ENCODE peak calls at places on chromosome 12, in six cellular contexts. One of them, this sample, is unnamed.

GRCh38 chr12:121212875-121213274 is 2.9 kb downstream of the P2RX4 start:
- DNase-seq in neuronal stem cell: no peak
- DNase-seq in H9: no peak
- DNase-seq in H1: no peak
- DNase-seq in IMR-90: no peak
- DNase-seq in mesendoderm: no peak
- DNase-seq in this sample: no peak

GRCh38 chr12:95169368-95169767 is 47.9 kb downstream of the FGD6 start:
- DNase-seq in mesendoderm: peak; percentile 54
- DNase-seq in neuronal stem cell: no peak
- DNase-seq in IMR-90: peak; percentile 92
- DNase-seq in H9: no peak
- DNase-seq in H1: no peak
- DNase-seq in this sample: peak; percentile 36

GRCh38 chr12:115023898-115024297 is 339.9 kb upstream of the TBX3 start:
- DNase-seq in H9: no peak
- DNase-seq in mesendoderm: no peak
- DNase-seq in neuronal stem cell: no peak
- DNase-seq in H1: no peak
- DNase-seq in IMR-90: no peak
- DNase-seq in this sample: no peak

GRCh38 chr12:108375986-108376663 is 37.0 kb upstream of the CMKLR1 start:
- DNase-seq in mesendoderm: peak; percentile 78
- DNase-seq in H1: no peak
- DNase-seq in H9: no peak
- DNase-seq in neuronal stem cell: no peak
- DNase-seq in IMR-90: no peak
- DNase-seq in this sample: no peak

GRCh38 chr12:115611477-115611876 is 666.0 kb downstream of the MED13L start:
- DNase-seq in mesendoderm: no peak
- DNase-seq in neuronal stem cell: no peak
- DNase-seq in IMR-90: no peak
- DNase-seq in H9: no peak
- DNase-seq in H1: no peak
- DNase-seq in this sample: no peak

GRCh38 chr12:67447180-67447579 is 178.0 kb downstream of the CAND1 start:
- DNase-seq in IMR-90: no peak
- DNase-seq in neuronal stem cell: no peak
- DNase-seq in H1: no peak
- DNase-seq in mesendoderm: no peak
- DNase-seq in H9: no peak
- DNase-seq in this sample: no peak

GRCh38 chr12:122021822-122022392 is at the start of gene BCL7A:
- DNase-seq in H9: peak; percentile 73
- DNase-seq in IMR-90: peak; percentile 74
- DNase-seq in H1: peak; percentile 68
- DNase-seq in neuronal stem cell: peak; percentile 70
- DNase-seq in mesendoderm: peak; percentile 79
- DNase-seq in this sample: no peak

GRCh38 chr12:130339946-130340345 is 2.3 kb downstream of the PIWIL1 start:
- DNase-seq in H9: no peak
- DNase-seq in H1: no peak
- DNase-seq in mesendoderm: peak; percentile 29
- DNase-seq in neuronal stem cell: no peak
- DNase-seq in IMR-90: no peak
- DNase-seq in this sample: no peak

GRCh38 chr12:102933168-102933567 is 16.1 kb upstream of the PAH start:
- DNase-seq in neuronal stem cell: no peak
- DNase-seq in mesendoderm: no peak
- DNase-seq in H9: no peak
- DNase-seq in H1: no peak
- DNase-seq in IMR-90: no peak
- DNase-seq in this sample: no peak

GRCh38 chr12:104419717-104420116 is 37.0 kb upstream of the CHST11 start:
- DNase-seq in H1: no peak
- DNase-seq in IMR-90: no peak
- DNase-seq in H9: no peak
- DNase-seq in neuronal stem cell: no peak
- DNase-seq in mesendoderm: no peak
- DNase-seq in this sample: no peak

GRCh38 chr12:93041416-93041815 is 112.3 kb upstream of the EEA1 start:
- DNase-seq in H9: no peak
- DNase-seq in mesendoderm: no peak
- DNase-seq in neuronal stem cell: no peak
- DNase-seq in IMR-90: no peak
- DNase-seq in H1: no peak
- DNase-seq in this sample: no peak

GRCh38 chr12:96487214-96487613 is 2.2 kb upstream of the CFAP54 start:
- DNase-seq in IMR-90: peak; percentile 88
- DNase-seq in H9: no peak
- DNase-seq in mesendoderm: no peak
- DNase-seq in H1: no peak
- DNase-seq in neuronal stem cell: no peak
- DNase-seq in this sample: peak; percentile 34

GRCh38 chr12:68786929-68787328 is 21.0 kb upstream of the MDM2 start:
- DNase-seq in H1: no peak
- DNase-seq in mesendoderm: no peak
- DNase-seq in neuronal stem cell: no peak
- DNase-seq in IMR-90: no peak
- DNase-seq in H9: no peak
- DNase-seq in this sample: no peak

GRCh38 chr12:52874573-52875435 is 26.0 kb upstream of the KRT78 start:
- DNase-seq in mesendoderm: no peak
- DNase-seq in H9: no peak
- DNase-seq in H1: no peak
- DNase-seq in neuronal stem cell: no peak
- DNase-seq in IMR-90: no peak
- DNase-seq in this sample: peak; percentile 1

GRCh38 chr12:68646484-68646883 is 35.8 kb downstream of the RAP1B start:
- DNase-seq in H9: no peak
- DNase-seq in mesendoderm: no peak
- DNase-seq in H1: no peak
- DNase-seq in neuronal stem cell: no peak
- DNase-seq in IMR-90: no peak
- DNase-seq in this sample: no peak

GRCh38 chr12:52942914-52943207 is 6.1 kb upstream of the KRT18 start:
- DNase-seq in mesendoderm: peak; percentile 40
- DNase-seq in neuronal stem cell: no peak
- DNase-seq in IMR-90: no peak
- DNase-seq in H9: no peak
- DNase-seq in H1: no peak
- DNase-seq in this sample: no peak

GRCh38 chr12:108305520-108305919 is 33.6 kb downstream of the CMKLR1 start:
- DNase-seq in neuronal stem cell: no peak
- DNase-seq in H1: no peak
- DNase-seq in mesendoderm: no peak
- DNase-seq in IMR-90: peak; percentile 71
- DNase-seq in H9: no peak
- DNase-seq in this sample: peak; percentile 60

DNA sequence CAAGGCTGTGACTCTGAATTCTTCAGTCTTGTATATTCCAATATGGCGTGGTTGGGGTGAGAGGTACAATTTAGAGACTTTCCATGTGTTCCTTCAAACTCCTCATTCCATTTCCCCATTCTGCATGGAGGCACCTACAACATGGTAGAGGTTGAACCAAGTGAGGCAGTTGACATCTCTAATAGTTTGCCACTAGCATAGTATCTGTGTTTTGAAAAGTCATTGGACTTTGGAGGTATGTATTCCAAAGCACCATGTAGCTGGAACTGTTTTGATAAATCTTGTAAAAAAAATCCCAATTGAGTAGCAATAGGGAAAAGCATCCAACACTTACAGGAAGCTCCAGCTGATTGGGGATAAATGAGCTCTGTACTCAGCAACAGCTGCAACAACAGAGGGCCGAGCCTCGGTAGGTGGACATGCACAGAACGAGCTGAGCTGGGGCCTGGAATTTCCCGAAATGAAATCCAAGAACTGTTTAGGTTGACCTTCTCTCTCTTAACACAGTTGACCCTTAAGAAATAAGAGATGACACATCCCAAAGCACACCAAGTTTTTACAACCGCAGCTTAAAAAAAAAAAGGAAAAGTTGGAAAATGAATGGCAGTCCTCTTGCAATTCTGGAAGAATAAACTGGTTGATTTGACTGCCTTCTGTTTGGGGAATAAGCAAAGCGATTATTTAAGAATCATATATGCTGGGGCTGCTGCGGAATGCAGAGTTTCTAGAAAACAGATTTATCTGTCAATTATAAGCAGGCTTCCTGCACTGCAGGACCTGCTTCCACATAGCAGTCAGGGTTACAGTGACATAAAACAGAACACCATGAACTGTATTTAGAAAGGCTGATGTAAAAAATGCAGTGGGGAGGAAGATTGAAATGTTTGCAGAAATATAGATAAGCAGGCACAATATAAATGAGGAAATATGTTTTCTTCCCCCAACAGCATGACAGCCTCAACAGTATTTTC is 194.6 kb upstream of the KRR1 start:
- DNase-seq in neuronal stem cell: no peak
- DNase-seq in H9: no peak
- DNase-seq in IMR-90: peak; percentile 100
- DNase-seq in H1: no peak
- DNase-seq in mesendoderm: no peak
- DNase-seq in this sample: no peak
- H2BK5ac ChIP-seq in neuronal stem cell: no peak overlapping the region
- H2BK5ac ChIP-seq in H9: no peak overlapping the region
- H2BK5ac ChIP-seq in IMR-90: peak overlapping the region; percentile 96
- H2BK5ac ChIP-seq in H1: no peak overlapping the region
- H2BK5ac ChIP-seq in mesendoderm: no peak overlapping the region
- H2BK5ac ChIP-seq in this sample: no peak overlapping the region

GRCh38 chr12:78249578-78249977 is 418.9 kb downstream of the NAV3 start:
- DNase-seq in H1: no peak
- DNase-seq in H9: no peak
- DNase-seq in IMR-90: no peak
- DNase-seq in mesendoderm: no peak
- DNase-seq in neuronal stem cell: no peak
- DNase-seq in this sample: no peak

GRCh38 chr12:78245111-78245510 is 414.4 kb downstream of the NAV3 start:
- DNase-seq in neuronal stem cell: no peak
- DNase-seq in IMR-90: no peak
- DNase-seq in H9: no peak
- DNase-seq in mesendoderm: no peak
- DNase-seq in H1: no peak
- DNase-seq in this sample: no peak

GRCh38 chr12:78248321-78248720 is 417.6 kb downstream of the NAV3 start:
- DNase-seq in H9: no peak
- DNase-seq in mesendoderm: no peak
- DNase-seq in IMR-90: no peak
- DNase-seq in H1: no peak
- DNase-seq in neuronal stem cell: no peak
- DNase-seq in this sample: peak; percentile 52
- H2BK5ac ChIP-seq in H9: no peak overlapping the region
- H2BK5ac ChIP-seq in mesendoderm: no peak overlapping the region
- H2BK5ac ChIP-seq in IMR-90: no peak overlapping the region
- H2BK5ac ChIP-seq in H1: no peak overlapping the region
- H2BK5ac ChIP-seq in neuronal stem cell: no peak overlapping the region
- H2BK5ac ChIP-seq in this sample: no peak overlapping the region

GRCh38 chr12:22103418-22103817 is 57.4 kb downstream of the CMAS start:
- DNase-seq in IMR-90: no peak
- DNase-seq in mesendoderm: no peak
- DNase-seq in H9: no peak
- DNase-seq in neuronal stem cell: no peak
- DNase-seq in H1: no peak
- DNase-seq in this sample: no peak

GRCh38 chr12:22101749-22102243 is 55.8 kb downstream of the CMAS start:
- DNase-seq in H1: no peak
- DNase-seq in mesendoderm: no peak
- DNase-seq in H9: no peak
- DNase-seq in IMR-90: peak; percentile 89
- DNase-seq in neuronal stem cell: no peak
- DNase-seq in this sample: no peak

GRCh38 chr12:22105542-22105941 is 59.5 kb downstream of the CMAS start:
- DNase-seq in neuronal stem cell: no peak
- DNase-seq in mesendoderm: no peak
- DNase-seq in IMR-90: peak; percentile 6
- DNase-seq in H1: no peak
- DNase-seq in H9: no peak
- DNase-seq in this sample: no peak

DNA sequence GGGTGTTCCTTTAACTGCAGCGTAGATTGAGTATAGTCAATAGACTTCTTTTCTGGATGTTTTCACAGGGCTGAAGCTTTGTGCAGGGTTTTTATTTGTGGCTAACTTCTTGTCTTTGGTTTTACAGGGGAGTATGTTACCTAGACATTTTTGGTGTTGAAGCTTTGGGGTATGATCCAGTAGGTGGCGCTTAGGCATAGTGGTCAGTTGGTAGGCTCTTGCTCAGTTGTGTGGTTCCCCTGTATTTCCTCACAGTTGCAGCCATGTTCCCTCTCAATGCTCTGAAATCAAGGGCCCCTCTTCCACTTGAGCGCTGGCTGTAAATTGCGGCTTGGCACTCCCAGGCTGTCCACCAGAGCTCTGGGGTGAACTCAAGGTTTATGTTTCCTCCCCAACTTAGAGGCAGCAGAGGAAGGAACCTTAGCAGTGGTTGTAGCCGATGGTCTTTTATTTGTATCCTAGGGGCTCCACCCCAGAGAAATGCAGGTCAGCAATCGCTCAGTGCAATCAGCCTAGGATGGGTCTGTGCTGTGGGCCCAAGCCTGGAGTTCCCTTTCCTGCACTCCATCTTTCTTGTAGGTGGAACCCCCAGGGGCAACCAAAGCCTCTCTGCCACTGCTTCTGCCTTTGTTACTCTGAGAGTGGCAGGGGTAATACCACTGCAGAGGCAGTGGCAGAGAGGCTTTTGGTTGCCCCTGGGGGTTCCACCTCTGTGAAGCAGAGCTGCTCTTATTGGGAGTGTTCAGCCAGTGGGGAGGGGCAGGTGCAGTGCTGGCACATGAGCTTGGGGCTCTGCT is 55.1 kb downstream of the CMAS start:
- DNase-seq in H9: peak; percentile 79
- DNase-seq in neuronal stem cell: peak; percentile 43
- DNase-seq in mesendoderm: peak; percentile 81
- DNase-seq in IMR-90: peak; percentile 73
- DNase-seq in H1: peak; percentile 54
- DNase-seq in this sample: peak; percentile 54
- H2BK5ac ChIP-seq in H9: no peak overlapping the region
- H2BK5ac ChIP-seq in neuronal stem cell: no peak overlapping the region
- H2BK5ac ChIP-seq in mesendoderm: no peak overlapping the region
- H2BK5ac ChIP-seq in IMR-90: no peak overlapping the region
- H2BK5ac ChIP-seq in H1: no peak overlapping the region
- H2BK5ac ChIP-seq in this sample: no peak overlapping the region

DNA sequence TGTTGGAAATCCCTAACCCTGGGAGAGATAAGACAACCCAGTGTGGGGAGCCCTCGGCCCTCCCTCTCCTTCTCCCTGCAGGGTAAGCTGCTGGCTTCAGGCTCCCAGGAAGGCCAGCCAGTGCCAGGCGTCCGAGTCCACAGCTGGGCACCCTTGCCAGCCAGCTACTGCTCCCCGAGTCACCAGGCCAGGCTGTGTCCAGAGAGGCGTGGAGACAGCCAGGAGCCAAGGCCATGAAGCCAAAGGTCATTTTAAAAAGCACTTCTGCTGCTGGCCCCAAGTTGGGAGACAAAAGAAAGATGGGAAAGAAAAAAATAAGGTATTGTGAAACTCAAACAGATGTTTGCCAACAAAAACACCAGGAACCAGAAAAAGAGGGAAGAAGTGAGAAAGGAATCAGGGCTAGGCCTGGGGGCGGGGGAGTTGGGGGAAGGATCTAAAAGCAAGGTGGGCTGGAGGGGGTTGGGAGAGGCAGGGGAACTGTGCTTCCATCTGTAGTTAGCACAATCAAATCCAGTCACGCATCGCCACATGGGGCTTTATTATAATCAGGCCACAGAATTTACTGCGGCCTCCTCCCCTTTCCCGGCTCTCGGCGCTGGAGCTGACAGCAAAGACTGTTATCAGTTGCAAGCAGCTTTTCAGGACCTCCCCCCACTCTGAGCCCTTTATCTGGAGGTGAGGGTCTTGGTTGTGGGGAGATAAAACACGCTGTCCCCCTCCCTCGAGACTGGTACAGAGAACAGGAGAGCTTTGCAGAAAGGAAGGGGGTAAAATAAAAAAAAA is 33.5 kb downstream of the RBM19 start:
- DNase-seq in IMR-90: peak; percentile 2
- DNase-seq in neuronal stem cell: no peak
- DNase-seq in mesendoderm: peak; percentile 71
- DNase-seq in H9: no peak
- DNase-seq in H1: no peak
- DNase-seq in this sample: no peak
- H2BK5ac ChIP-seq in IMR-90: no peak overlapping the region
- H2BK5ac ChIP-seq in neuronal stem cell: no peak overlapping the region
- H2BK5ac ChIP-seq in mesendoderm: peak overlapping the region; percentile 84
- H2BK5ac ChIP-seq in H9: no peak overlapping the region
- H2BK5ac ChIP-seq in H1: no peak overlapping the region
- H2BK5ac ChIP-seq in this sample: no peak overlapping the region

This sample was measured in trophoblast cell.